ENCODE peak calls at places on chromosomes 7 and 10, in seven cellular contexts. One of them, this sample, is unnamed.

GRCh38 chr10:1544929-1545328 is 192.4 kb downstream of the ADARB2 start:
- DNase-seq in DND-41: peak
- DNase-seq in GM06990: no peak
- DNase-seq in IMR-90: no peak
- DNase-seq in dorsolateral prefrontal cortex: no peak
- DNase-seq in kidney: no peak
- DNase-seq in AG09309: no peak
- DNase-seq in this sample: no peak

GRCh38 chr10:133306097-133306476 is 2.6 kb downstream of the TUBGCP2 start:
- DNase-seq in DND-41: no peak
- DNase-seq in GM06990: no peak
- DNase-seq in IMR-90: no peak
- DNase-seq in dorsolateral prefrontal cortex: no peak
- DNase-seq in kidney: peak
- DNase-seq in AG09309: no peak
- DNase-seq in this sample: no peak

GRCh38 chr10:25978771-25979170 is 44.7 kb downstream of the MYO3A start:
- DNase-seq in DND-41: no peak
- DNase-seq in GM06990: no peak
- DNase-seq in IMR-90: no peak
- DNase-seq in dorsolateral prefrontal cortex: no peak
- DNase-seq in kidney: no peak
- DNase-seq in AG09309: no peak
- DNase-seq in this sample: no peak

GRCh38 chr10:71270301-71270777 is 48.7 kb upstream of the SLC29A3 start:
- DNase-seq in DND-41: peak
- DNase-seq in GM06990: no peak
- DNase-seq in IMR-90: peak
- DNase-seq in dorsolateral prefrontal cortex: no peak
- DNase-seq in kidney: no peak
- DNase-seq in AG09309: no peak
- DNase-seq in this sample: peak

GRCh38 chr10:83983578-83984255 is 155.6 kb upstream of the GHITM start:
- DNase-seq in DND-41: peak
- DNase-seq in GM06990: no peak
- DNase-seq in IMR-90: no peak
- DNase-seq in dorsolateral prefrontal cortex: no peak
- DNase-seq in kidney: no peak
- DNase-seq in AG09309: no peak
- DNase-seq in this sample: no peak

GRCh38 chr10:4704034-4704545 is 121.9 kb upstream of the AKR1E2 start:
- DNase-seq in DND-41: no peak
- DNase-seq in GM06990: no peak
- DNase-seq in IMR-90: peak
- DNase-seq in dorsolateral prefrontal cortex: no peak
- DNase-seq in kidney: no peak
- DNase-seq in AG09309: peak
- DNase-seq in this sample: peak

GRCh38 chr10:35127289-35127891 is 744 bp downstream of the CREM start:
- DNase-seq in DND-41: peak
- DNase-seq in GM06990: peak
- DNase-seq in IMR-90: peak
- DNase-seq in dorsolateral prefrontal cortex: peak
- DNase-seq in kidney: peak
- DNase-seq in AG09309: no peak
- DNase-seq in this sample: peak

GRCh38 chr7:3415730-3416366 is 114.8 kb downstream of the SDK1 start:
- DNase-seq in DND-41: no peak
- DNase-seq in GM06990: no peak
- DNase-seq in IMR-90: no peak
- DNase-seq in dorsolateral prefrontal cortex: no peak
- DNase-seq in kidney: no peak
- DNase-seq in AG09309: no peak
- DNase-seq in this sample: no peak

GRCh38 chr7:20562461-20562860 is 53.0 kb upstream of the ABCB5 start:
- DNase-seq in DND-41: no peak
- DNase-seq in GM06990: no peak
- DNase-seq in IMR-90: no peak
- DNase-seq in dorsolateral prefrontal cortex: no peak
- DNase-seq in kidney: no peak
- DNase-seq in AG09309: no peak
- DNase-seq in this sample: no peak

GRCh38 chr7:69912846-69913245 is 314.6 kb downstream of the AUTS2 start:
- DNase-seq in DND-41: no peak
- DNase-seq in GM06990: no peak
- DNase-seq in IMR-90: no peak
- DNase-seq in dorsolateral prefrontal cortex: no peak
- DNase-seq in kidney: no peak
- DNase-seq in AG09309: no peak
- DNase-seq in this sample: no peak

GRCh38 chr7:23469150-23469960 is 936 bp downstream of the IGF2BP3 start:
- DNase-seq in DND-41: no peak
- DNase-seq in GM06990: peak
- DNase-seq in IMR-90: no peak
- DNase-seq in dorsolateral prefrontal cortex: no peak
- DNase-seq in kidney: no peak
- DNase-seq in AG09309: no peak
- DNase-seq in this sample: no peak

GRCh38 chr10:74898201-74898976 is 72.0 kb downstream of the KAT6B start:
- DNase-seq in DND-41: peak
- DNase-seq in GM06990: peak
- DNase-seq in IMR-90: peak
- DNase-seq in dorsolateral prefrontal cortex: no peak
- DNase-seq in kidney: no peak
- DNase-seq in AG09309: no peak
- DNase-seq in this sample: no peak

DNA sequence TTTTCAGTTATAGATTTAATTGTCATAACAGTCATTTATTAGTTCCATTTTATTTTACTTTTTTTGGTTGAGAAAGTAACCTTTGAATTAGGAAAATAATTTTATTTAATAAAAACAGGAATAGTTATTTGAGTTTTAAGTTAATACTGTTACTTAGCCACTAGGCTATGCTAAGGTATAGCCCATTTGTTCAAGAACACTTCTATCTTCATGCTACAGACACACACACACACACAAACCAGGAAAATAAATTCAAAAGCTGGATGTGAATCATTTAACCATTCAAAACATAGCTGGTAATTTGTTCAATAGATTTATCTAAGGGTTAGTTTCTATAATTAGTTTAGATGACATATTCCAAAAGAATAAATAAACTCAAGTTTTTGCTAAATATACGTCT is 148.4 kb downstream of the RNF133 start:
- DNase-seq in DND-41: no peak
- DNase-seq in GM06990: no peak
- DNase-seq in IMR-90: no peak
- DNase-seq in dorsolateral prefrontal cortex: no peak
- DNase-seq in kidney: no peak
- DNase-seq in AG09309: no peak
- DNase-seq in this sample: peak
- TF ChIP-seq CTCF in DND-41: no peak
- TF ChIP-seq CTCF in GM06990: peak
- TF ChIP-seq CTCF in IMR-90: no peak
- TF ChIP-seq CTCF in dorsolateral prefrontal cortex: no peak
- TF ChIP-seq CTCF in kidney: no peak
- TF ChIP-seq CTCF in AG09309: no peak
- TF ChIP-seq CTCF in this sample: no peak

GRCh38 chr7:45295222-45295621 is 137.6 kb downstream of the RAMP3 start:
- DNase-seq in DND-41: no peak
- DNase-seq in GM06990: no peak
- DNase-seq in IMR-90: no peak
- DNase-seq in dorsolateral prefrontal cortex: no peak
- DNase-seq in kidney: no peak
- DNase-seq in AG09309: no peak
- DNase-seq in this sample: no peak
- H3K4me3 ChIP-seq in DND-41: no peak
- H3K4me3 ChIP-seq in GM06990: no peak
- H3K4me3 ChIP-seq in IMR-90: no peak
- H3K4me3 ChIP-seq in dorsolateral prefrontal cortex: no peak
- H3K4me3 ChIP-seq in kidney: no peak
- H3K4me3 ChIP-seq in AG09309: no peak
- H3K4me3 ChIP-seq in this sample: no peak

DNA sequence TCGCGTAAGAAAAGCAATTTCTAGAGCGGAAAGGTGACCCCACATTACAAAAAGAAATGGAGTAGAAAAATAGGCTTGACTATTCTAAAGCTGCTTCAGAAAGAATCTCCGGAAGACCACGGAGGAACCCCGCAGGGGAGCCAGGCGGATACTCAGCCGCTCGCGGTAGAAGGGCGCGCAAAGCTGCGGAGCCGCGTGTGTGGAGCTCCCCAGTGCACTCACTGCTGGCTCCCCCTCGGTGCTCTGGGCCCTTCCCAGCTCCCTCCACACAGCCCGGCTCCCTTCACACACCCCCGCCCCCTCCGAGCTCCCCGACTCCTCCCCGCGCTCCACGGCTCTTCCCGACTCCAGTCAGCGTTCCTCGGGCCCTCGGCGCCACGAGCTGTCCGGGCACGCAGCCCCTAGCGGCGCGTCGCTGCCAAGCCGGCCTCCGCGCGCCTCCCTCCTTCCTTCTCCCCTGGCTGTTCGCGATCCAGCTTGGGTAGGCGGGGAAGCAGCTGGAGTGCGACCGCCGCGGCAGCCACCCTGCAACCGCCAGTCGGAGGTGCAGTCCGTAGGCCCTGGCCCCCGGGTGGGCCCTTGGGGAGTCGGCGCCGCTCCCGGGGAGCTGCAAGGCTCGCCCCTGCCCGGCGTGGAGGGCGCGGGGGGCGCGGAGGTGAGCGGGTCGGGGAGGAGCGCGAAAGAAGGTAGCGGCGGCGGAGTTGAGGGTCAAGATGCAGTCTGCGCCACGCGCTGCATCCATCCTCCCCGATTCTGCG is at the start of gene STEAP2:
- DNase-seq in DND-41: no peak
- DNase-seq in GM06990: peak
- DNase-seq in IMR-90: peak
- DNase-seq in dorsolateral prefrontal cortex: peak
- DNase-seq in kidney: peak
- DNase-seq in AG09309: peak
- DNase-seq in this sample: peak
- TF ChIP-seq CTCF in DND-41: no peak
- TF ChIP-seq CTCF in GM06990: no peak
- TF ChIP-seq CTCF in IMR-90: peak
- TF ChIP-seq CTCF in dorsolateral prefrontal cortex: peak
- TF ChIP-seq CTCF in kidney: peak
- TF ChIP-seq CTCF in AG09309: peak
- TF ChIP-seq CTCF in this sample: peak

GRCh38 chr7:27148031-27148775 is 629 bp upstream of the HOXA6 start:
- DNase-seq in DND-41: no peak
- DNase-seq in GM06990: no peak
- DNase-seq in IMR-90: no peak
- DNase-seq in dorsolateral prefrontal cortex: peak
- DNase-seq in kidney: peak
- DNase-seq in AG09309: no peak
- DNase-seq in this sample: peak
- H3K4me3 ChIP-seq in DND-41: peak
- H3K4me3 ChIP-seq in GM06990: no peak
- H3K4me3 ChIP-seq in IMR-90: peak
- H3K4me3 ChIP-seq in dorsolateral prefrontal cortex: no peak
- H3K4me3 ChIP-seq in kidney: peak
- H3K4me3 ChIP-seq in AG09309: no peak
- H3K4me3 ChIP-seq in this sample: peak

DNA sequence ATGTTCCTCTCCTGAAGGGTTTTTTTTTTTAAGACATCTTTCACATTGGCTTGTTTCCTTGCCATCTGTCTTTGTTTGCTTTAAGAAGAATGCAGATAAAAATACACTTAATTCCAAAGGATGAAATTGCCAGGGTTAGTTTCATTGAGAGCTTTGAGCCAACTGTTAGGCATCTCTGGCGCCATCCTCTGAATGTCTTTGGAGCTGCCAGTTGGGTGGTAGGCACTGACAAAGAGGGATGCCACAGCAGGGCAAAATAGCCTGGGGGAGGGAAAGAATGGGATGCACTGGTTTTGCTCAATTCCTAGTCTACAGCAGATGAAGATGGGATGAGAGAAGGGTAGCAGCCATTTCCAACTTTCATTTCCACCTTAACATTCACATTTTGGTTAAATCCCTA is 399.2 kb downstream of the SORCS1 start:
- DNase-seq in DND-41: no peak
- DNase-seq in GM06990: no peak
- DNase-seq in IMR-90: no peak
- DNase-seq in dorsolateral prefrontal cortex: no peak
- DNase-seq in kidney: no peak
- DNase-seq in AG09309: no peak
- DNase-seq in this sample: no peak
- TF ChIP-seq CTCF in DND-41: no peak
- TF ChIP-seq CTCF in GM06990: no peak
- TF ChIP-seq CTCF in IMR-90: no peak
- TF ChIP-seq CTCF in dorsolateral prefrontal cortex: no peak
- TF ChIP-seq CTCF in kidney: no peak
- TF ChIP-seq CTCF in AG09309: no peak
- TF ChIP-seq CTCF in this sample: no peak

GRCh38 chr10:24465899-24466615 is 257.1 kb downstream of the KIAA1217 start:
- DNase-seq in DND-41: no peak
- DNase-seq in GM06990: peak
- DNase-seq in IMR-90: peak
- DNase-seq in dorsolateral prefrontal cortex: no peak
- DNase-seq in kidney: no peak
- DNase-seq in AG09309: peak
- DNase-seq in this sample: peak

GRCh38 chr10:24465124-24465874 is 256.4 kb downstream of the KIAA1217 start:
- DNase-seq in DND-41: no peak
- DNase-seq in GM06990: no peak
- DNase-seq in IMR-90: peak
- DNase-seq in dorsolateral prefrontal cortex: no peak
- DNase-seq in kidney: peak
- DNase-seq in AG09309: peak
- DNase-seq in this sample: peak

GRCh38 chr10:24463683-24464426 is 254.9 kb downstream of the KIAA1217 start:
- DNase-seq in DND-41: peak
- DNase-seq in GM06990: peak
- DNase-seq in IMR-90: peak
- DNase-seq in dorsolateral prefrontal cortex: no peak
- DNase-seq in kidney: no peak
- DNase-seq in AG09309: peak
- DNase-seq in this sample: peak

GRCh38 chr10:24462340-24462739 is 253.4 kb downstream of the KIAA1217 start:
- DNase-seq in DND-41: no peak
- DNase-seq in GM06990: no peak
- DNase-seq in IMR-90: no peak
- DNase-seq in dorsolateral prefrontal cortex: no peak
- DNase-seq in kidney: no peak
- DNase-seq in AG09309: no peak
- DNase-seq in this sample: no peak

GRCh38 chr10:24462889-24463552 is 254.1 kb downstream of the KIAA1217 start:
- DNase-seq in DND-41: no peak
- DNase-seq in GM06990: no peak
- DNase-seq in IMR-90: no peak
- DNase-seq in dorsolateral prefrontal cortex: no peak
- DNase-seq in kidney: no peak
- DNase-seq in AG09309: no peak
- DNase-seq in this sample: peak
- H3K4me3 ChIP-seq in DND-41: no peak
- H3K4me3 ChIP-seq in GM06990: no peak
- H3K4me3 ChIP-seq in IMR-90: no peak
- H3K4me3 ChIP-seq in dorsolateral prefrontal cortex: no peak
- H3K4me3 ChIP-seq in kidney: no peak
- H3K4me3 ChIP-seq in AG09309: no peak
- H3K4me3 ChIP-seq in this sample: no peak

This sample was measured in astrocyte of the spinal cord.